ENCODE peak calls at places on chromosome 1, in four cellular contexts. T is HFFc6, Y is AG09319, F is AG09309. E is an unnamed sample.

GRCh38 chr1:220462756-220463155 is 65.2 kb upstream of the MARK1 start:
- DNase-seq in F (no peak), Y (no peak), T (no peak), E (peak)

GRCh38 chr1:207909687-207910086 is 1.2 kb downstream of the CD34 start:
- DNase-seq in T (no peak), Y (no peak), F (no peak), E (no peak)

GRCh38 chr1:33410091-33410701 is 20.7 kb downstream of the PHC2 start:
- DNase-seq in T (peak), F (no peak), Y (no peak), E (no peak)

GRCh38 chr1:115377411-115377810 is 39.4 kb upstream of the NGF start:
- DNase-seq in T (no peak), F (peak), Y (no peak), E (peak)

GRCh38 chr1:114181356-114181755 is 27.7 kb upstream of the SYT6 start:
- DNase-seq in F (no peak), Y (no peak), T (no peak), E (no peak)

GRCh38 chr1:174701565-174701964 is 253.8 kb downstream of the GPR52 start:
- DNase-seq in T (no peak), Y (no peak), F (no peak), E (no peak)

GRCh38 chr1:117523111-117523510 is 82.7 kb upstream of the TENT5C start:
- DNase-seq in F (no peak), Y (no peak), T (no peak), E (no peak)

GRCh38 chr1:62599044-62599443 is 1.7 kb downstream of the ANGPTL3 start:
- DNase-seq in T (no peak), Y (no peak), F (no peak), E (peak)

GRCh38 chr1:174262747-174263241 is 103.5 kb downstream of the RABGAP1L start:
- DNase-seq in T (peak), F (peak), Y (peak), E (peak)

GRCh38 chr1:15975358-15975804 is 520 bp downstream of the ZBTB17 start:
- DNase-seq in F (no peak), T (peak), Y (no peak), E (peak)
- TF ChIP-seq CTCF in F (peak), T (peak), Y (no peak), E (no peak)

GRCh38 chr1:202516434-202516877 is 168.0 kb downstream of the PPP1R12B start:
- DNase-seq in T (peak), F (no peak), Y (no peak), E (no peak)

DNA sequence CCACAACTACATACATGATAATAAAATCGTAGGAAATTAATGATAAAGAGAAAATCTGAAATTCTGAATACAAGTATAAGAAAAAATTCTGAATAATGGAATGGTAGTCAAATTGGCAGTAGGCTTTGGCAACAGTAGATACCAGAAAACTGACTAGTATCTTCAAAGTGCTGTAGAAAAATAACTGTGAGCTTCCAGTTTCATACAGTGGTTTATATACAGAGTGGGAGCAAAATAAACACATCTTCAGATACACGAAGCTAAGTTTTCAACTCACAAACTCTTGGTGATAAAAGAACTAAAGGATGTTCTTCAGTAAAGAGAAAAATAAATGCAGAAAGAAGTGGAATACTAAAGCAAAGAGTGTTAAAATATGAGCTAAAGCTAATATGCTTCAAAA is 173.4 kb downstream of the PPP1R12B start:
- DNase-seq in Y (no peak), T (no peak), F (no peak), E (no peak)
- TF ChIP-seq CTCF in Y (no peak), T (no peak), F (no peak), E (no peak)

GRCh38 chr1:151047925-151048644 is 534 bp downstream of the C1orf56 start:
- DNase-seq in F (no peak), Y (no peak), T (peak), E (peak)

GRCh38 chr1:151047591-151047924 is at the start of gene C1orf56:
- DNase-seq in Y (no peak), F (no peak), T (peak), E (peak)

GRCh38 chr1:151050051-151050688 is 2.6 kb downstream of the C1orf56 start:
- DNase-seq in F (no peak), T (no peak), Y (no peak), E (no peak)

GRCh38 chr1:151049458-151049857 is 1.9 kb downstream of the C1orf56 start:
- DNase-seq in F (no peak), T (no peak), Y (no peak), E (no peak)

DNA sequence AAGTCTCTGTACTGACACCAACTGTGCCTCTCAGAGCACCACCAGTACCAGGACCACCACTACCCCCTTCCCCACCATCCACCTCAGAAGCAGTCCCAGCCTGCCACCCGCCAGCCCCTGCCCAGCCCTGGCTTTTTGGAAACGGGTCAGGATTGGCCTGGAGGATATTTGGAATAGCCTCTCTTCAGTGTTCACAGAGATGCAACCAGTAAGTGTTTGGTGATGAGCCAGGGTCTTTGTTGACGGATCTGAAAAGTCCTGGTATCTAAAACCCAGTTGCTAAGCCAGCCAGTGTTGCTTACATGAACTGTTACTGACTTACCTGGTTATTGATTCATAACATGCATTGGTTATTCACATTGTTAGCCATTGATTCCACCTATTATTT is 1.1 kb downstream of the C1orf56 start:
- DNase-seq in F (no peak), Y (no peak), T (no peak), E (no peak)
- TF ChIP-seq CTCF in F (no peak), Y (no peak), T (peak), E (no peak)

GRCh38 chr1:28578696-28579218 is 13.3 kb upstream of the RAB42 start:
- DNase-seq in F (no peak), Y (no peak), T (no peak), E (no peak)

GRCh38 chr1:28579374-28579773 is 12.7 kb upstream of the RAB42 start:
- DNase-seq in Y (no peak), T (no peak), F (no peak), E (no peak)

GRCh38 chr1:28581531-28582247 is 10.4 kb upstream of the RAB42 start:
- DNase-seq in Y (peak), F (peak), T (peak), E (peak)

GRCh38 chr1:28582248-28582615 is 9.8 kb upstream of the RAB42 start:
- DNase-seq in Y (no peak), T (no peak), F (no peak), E (peak)

GRCh38 chr1:28580706-28581530 is 11.1 kb upstream of the RAB42 start:
- DNase-seq in Y (no peak), T (peak), F (no peak), E (peak)
- TF ChIP-seq CTCF in Y (peak), T (peak), F (peak), E (peak)